ENCODE peak calls at places on chromosomes 2 and 18, in five cellular contexts. S is GM23338, F is PC-9, K is OCI-LY7, W is HCT116. B is an unnamed sample.

GRCh38 chr2:118321436-118322100 is 233.3 kb downstream of the INSIG2 start:
- DNase-seq in S (peak; percentile 71), W (no peak), K (no peak), F (peak; percentile 87), B (no peak)

GRCh38 chr18:4017479-4017878 is 437.6 kb downstream of the DLGAP1 start:
- DNase-seq in W (peak; percentile 38), F (no peak), K (peak; percentile 69), S (peak; percentile 87), B (peak; percentile 67)

GRCh38 chr18:37294951-37295350 is 270.6 kb downstream of the CELF4 start:
- DNase-seq in K (peak; percentile 1), S (peak; percentile 90), F (no peak), W (no peak), B (peak; percentile 67)

GRCh38 chr2:242085941-242086621 is 216.6 kb downstream of the RTP5 start:
- DNase-seq in W (no peak), K (peak; percentile 50), S (no peak), F (no peak), B (peak; percentile 62)

GRCh38 chr18:21110667-21111350 is 804 bp downstream of the ROCK1 start:
- DNase-seq in S (peak; percentile 63), K (peak; percentile 80), F (no peak), W (no peak), B (peak; percentile 88)

GRCh38 chr2:176763871-176764404 is 448.7 kb upstream of the HNRNPA3 start:
- DNase-seq in W (no peak), F (no peak), K (peak; percentile 93), S (peak; percentile 82), B (peak; percentile 92)

GRCh38 chr2:233519787-233520611 is 46.6 kb downstream of the USP40 start:
- DNase-seq in W (no peak), K (peak; percentile 84), S (no peak), F (no peak), B (no peak)

GRCh38 chr18:79393181-79393598 is 2.5 kb upstream of the NFATC1 start:
- DNase-seq in F (no peak), K (peak; percentile 36), S (no peak), W (no peak), B (peak; percentile 55)

GRCh38 chr2:25453199-25453903 is 111.6 kb upstream of the DNMT3A start:
- DNase-seq in S (no peak), W (no peak), F (no peak), K (no peak), B (no peak)

GRCh38 chr18:21680148-21680547 is 24.4 kb downstream of the ABHD3 start:
- DNase-seq in K (no peak), F (no peak), W (no peak), S (no peak), B (no peak)

GRCh38 chr18:12409466-12409865 is 1.7 kb downstream of the PRELID3A start:
- DNase-seq in F (no peak), S (no peak), W (no peak), K (peak; percentile 42), B (no peak)

GRCh38 chr2:64456298-64456697 is 2.3 kb downstream of the LGALSL start:
- DNase-seq in W (no peak), K (no peak), F (no peak), S (no peak), B (no peak)

GRCh38 chr2:64454316-64455030 is 511 bp downstream of the LGALSL start:
- DNase-seq in F (peak; percentile 46), S (peak; percentile 72), W (no peak), K (peak; percentile 75), B (peak; percentile 84)

GRCh38 chr2:64455031-64455332 is 1.0 kb downstream of the LGALSL start:
- DNase-seq in S (no peak), F (no peak), W (no peak), K (no peak), B (no peak)

GRCh38 chr2:64453710-64454315 is at the start of gene LGALSL:
- DNase-seq in S (peak; percentile 88), F (peak; percentile 71), W (peak; percentile 49), K (peak; percentile 51), B (no peak)

GRCh38 chr2:64455545-64455944 is 1.6 kb downstream of the LGALSL start:
- DNase-seq in F (no peak), S (no peak), W (no peak), K (no peak), B (no peak)
- H3K4me3 ChIP-seq in F (peak overlapping the region; percentile 65), S (peak overlapping the region; percentile 84), W (peak overlapping the region; percentile 82), K (peak overlapping the region; percentile 71), B (no peak overlapping the region)

GRCh38 chr18:46042571-46043123 is 29.4 kb downstream of the PSTPIP2 start:
- DNase-seq in W (no peak), F (peak; percentile 69), S (peak; percentile 19), K (no peak), B (peak; percentile 29)
- H3K9me2 ChIP-seq in W (no peaks in the 10 kb centered on the region), F (no peaks in the 10 kb centered on the region), S (peaks cover 9% of the 10 kb centered on the region), K (no peaks in the 10 kb centered on the region), B (no peaks in the 10 kb centered on the region)

GRCh38 chr2:203706403-203706802 is at the start of gene CD28:
- DNase-seq in W (no peak), S (no peak), F (no peak), K (peak; percentile 98), B (no peak)
- H3K4me3 ChIP-seq in W (no peak within 1 kb of the TSS), S (no peak within 1 kb of the TSS), F (no peak within 1 kb of the TSS), K (peak within 1 kb of the TSS; percentile 71), B (no peak within 1 kb of the TSS)

DNA sequence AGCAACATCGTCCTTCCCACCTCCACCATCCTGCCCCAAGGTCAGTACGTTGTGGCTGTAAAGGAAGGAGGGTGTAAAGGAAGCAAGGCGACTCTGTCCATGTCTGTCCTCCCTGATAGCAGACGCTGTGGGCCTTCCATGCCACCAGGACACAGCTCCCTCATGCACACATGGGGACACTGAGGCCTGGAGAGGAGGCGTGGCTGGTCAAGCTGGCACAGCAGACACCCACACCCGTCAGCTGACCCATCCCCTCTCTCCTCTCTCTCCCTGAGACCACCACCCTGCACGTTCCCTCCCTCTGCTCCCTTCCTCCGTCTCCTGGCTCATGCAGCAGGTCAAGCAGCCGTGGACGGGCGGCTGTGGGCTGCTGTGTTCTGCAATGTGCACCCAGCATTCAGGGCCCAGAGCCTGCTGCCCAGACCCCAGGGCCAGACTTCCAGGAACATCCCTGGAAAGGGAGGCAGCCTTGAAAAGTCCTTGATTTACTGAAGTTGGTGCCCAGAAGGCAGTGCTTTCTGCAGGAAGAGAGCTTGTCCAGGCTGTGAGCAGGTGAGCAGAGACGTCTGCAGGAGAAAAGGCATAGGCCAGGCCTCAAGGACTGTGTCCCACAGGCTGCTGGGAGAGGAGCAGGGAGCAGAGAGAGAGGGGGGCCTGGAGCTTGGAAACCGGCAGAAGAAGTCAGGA is 133.6 kb downstream of the DDX1 start:
- DNase-seq in K (no peak), F (no peak), W (no peak), S (no peak), B (no peak)
- H3K9me2 ChIP-seq in K (no peaks in the 10 kb centered on the region), F (no peaks in the 10 kb centered on the region), W (no peaks in the 10 kb centered on the region), S (peaks cover 7% of the 10 kb centered on the region), B (no peaks in the 10 kb centered on the region)

DNA sequence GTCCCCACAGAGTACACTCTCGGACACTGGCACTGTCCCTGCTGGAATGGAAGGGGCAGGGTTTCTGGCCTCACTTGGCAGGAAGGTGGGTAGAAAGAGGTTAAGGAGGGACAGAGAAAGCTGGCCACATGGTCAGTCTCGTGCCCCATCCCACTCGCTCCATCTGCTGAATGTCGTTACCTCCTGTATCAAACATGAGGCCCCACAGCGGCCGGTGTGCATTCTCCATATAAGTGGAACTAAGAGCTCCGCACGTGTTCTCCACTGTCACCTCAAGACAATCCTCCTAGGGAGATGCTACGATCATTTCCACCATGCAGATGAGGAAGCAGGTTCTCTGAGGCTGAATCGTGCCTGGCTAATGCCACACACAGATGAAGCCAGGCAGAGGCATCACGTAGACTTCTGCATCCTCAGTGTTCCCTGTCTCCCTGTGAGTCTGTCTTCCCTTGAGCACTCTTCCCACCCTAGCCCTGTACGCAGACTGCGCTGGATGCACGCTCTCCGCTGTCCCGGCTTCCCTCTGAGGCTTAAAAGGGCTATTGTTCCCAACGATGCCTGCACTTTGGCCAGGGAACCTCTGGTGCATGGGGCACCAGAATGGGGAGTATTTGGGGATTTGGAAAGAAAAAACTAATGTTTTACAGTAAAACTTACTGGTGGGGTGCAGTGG is 35.1 kb downstream of the MAL start:
- DNase-seq in W (no peak), F (no peak), K (no peak), S (no peak), B (no peak)
- H3K4me3 ChIP-seq in W (no peak overlapping the region), F (peak overlapping the region; percentile 10), K (no peak overlapping the region), S (no peak overlapping the region), B (no peak overlapping the region)

GRCh38 chr2:102030502-102030854 is 38.7 kb downstream of the IL1R2 start:
- DNase-seq in F (no peak), W (no peak), K (no peak), S (no peak), B (no peak)

GRCh38 chr2:102029405-102029804 is 37.6 kb downstream of the IL1R2 start:
- DNase-seq in W (no peak), K (no peak), S (no peak), F (no peak), B (no peak)

GRCh38 chr2:102029952-102030351 is 38.2 kb downstream of the IL1R2 start:
- DNase-seq in F (no peak), S (no peak), K (no peak), W (no peak), B (no peak)

GRCh38 chr2:102032368-102033027 is 40.7 kb downstream of the IL1R2 start:
- DNase-seq in K (no peak), F (no peak), S (no peak), W (no peak), B (no peak)

GRCh38 chr2:102030855-102031527 is 39.2 kb downstream of the IL1R2 start:
- DNase-seq in K (no peak), S (no peak), W (no peak), F (no peak), B (no peak)
- H3K9me2 ChIP-seq in K (no peaks in the 10 kb centered on the region), S (peaks cover 20% of the 10 kb centered on the region), W (no peaks in the 10 kb centered on the region), F (no peaks in the 10 kb centered on the region), B (no peaks in the 10 kb centered on the region)

GRCh38 chr2:202782930-202783558 is 88.5 kb downstream of the ICA1L start:
- DNase-seq in S (no peak), F (no peak), W (no peak), K (no peak), B (no peak)

GRCh38 chr2:202778217-202778616 is 93.3 kb downstream of the ICA1L start:
- DNase-seq in S (no peak), W (no peak), K (no peak), F (no peak), B (no peak)

DNA sequence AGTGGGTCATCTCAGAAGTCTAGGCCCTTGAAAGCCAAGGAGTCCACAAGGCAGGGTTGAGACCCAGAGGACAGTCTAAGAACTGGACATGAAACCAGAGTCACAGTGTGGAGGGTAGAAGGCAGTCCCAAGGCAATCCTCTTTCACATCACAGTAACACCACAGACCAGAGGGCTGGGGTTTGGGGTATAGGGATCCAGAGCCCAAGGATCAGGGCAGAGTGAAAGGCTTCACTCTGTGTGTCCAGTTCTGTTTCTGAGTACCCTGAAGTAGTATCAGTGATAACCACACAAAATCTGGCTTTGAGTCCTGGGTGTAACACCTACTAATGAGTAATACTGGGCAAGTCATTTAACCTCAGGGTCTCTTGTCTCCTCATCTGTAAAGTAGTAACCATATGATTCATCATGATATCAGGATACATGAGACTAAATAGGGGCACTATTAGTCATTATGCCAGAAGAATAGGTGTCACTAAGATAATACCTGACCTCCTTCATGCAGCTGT is 91.0 kb downstream of the ICA1L start:
- DNase-seq in W (peak; percentile 64), S (no peak), F (peak; percentile 91), K (no peak), B (no peak)
- H3K4me3 ChIP-seq in W (peak overlapping the region; percentile 16), S (no peak overlapping the region), F (no peak overlapping the region), K (no peak overlapping the region), B (no peak overlapping the region)

GRCh38 chr2:154855113-154855512 is 156.6 kb downstream of the KCNJ3 start:
- DNase-seq in W (no peak), K (no peak), F (no peak), S (no peak), B (no peak)
- H3K9me2 ChIP-seq in W (no peaks in the 10 kb centered on the region), K (no peaks in the 10 kb centered on the region), F (no peaks in the 10 kb centered on the region), S (no peaks in the 10 kb centered on the region), B (no peaks in the 10 kb centered on the region)